ENCODE peak calls at places on chromosomes 13 and 19, in seven cellular contexts. O is SK-N-SH, T is H1, Q is HCT116, M is K562, S is GM12878, Y is HepG2. I is an unnamed sample.

GRCh38 chr19:15115762-15116615 is 8.8 kb downstream of the SYDE1 start:
- DNase-seq in O (peak), T (no peak), Q (no peak), M (no peak), S (no peak), Y (no peak), I (no peak)

GRCh38 chr19:40542197-40542859 is 34.3 kb upstream of the SHKBP1 start:
- DNase-seq in O (peak), T (no peak), Q (no peak), M (no peak), S (no peak), Y (no peak), I (no peak)

GRCh38 chr13:85995788-85996418 is 196.7 kb upstream of the SLITRK6 start:
- DNase-seq in O (no peak), T (no peak), Q (no peak), M (no peak), S (no peak), Y (no peak), I (peak)

GRCh38 chr19:50344661-50345318 is 15.6 kb upstream of the KCNC3 start:
- DNase-seq in O (no peak), T (no peak), Q (no peak), M (no peak), S (peak), Y (no peak), I (no peak)

GRCh38 chr13:44259045-44260042 is 114.3 kb upstream of the SERP2 start:
- DNase-seq in O (peak), T (no peak), Q (no peak), M (peak), S (peak), Y (no peak), I (no peak)

GRCh38 chr19:55647732-55648656 is at the start of gene CCDC106:
- DNase-seq in O (peak), T (peak), Q (no peak), M (peak), S (no peak), Y (peak), I (peak)

GRCh38 chr13:97498419-97498818 is 64.5 kb downstream of the RAP2A start:
- DNase-seq in O (no peak), T (no peak), Q (no peak), M (no peak), S (no peak), Y (no peak), I (no peak)

GRCh38 chr13:103250071-103250470 is 183.9 kb upstream of the SLC10A2 start:
- DNase-seq in O (no peak), T (no peak), Q (no peak), M (no peak), S (no peak), Y (no peak), I (no peak)

GRCh38 chr13:35714096-35714495 is 237.6 kb upstream of the MAB21L1 start:
- DNase-seq in O (peak), T (no peak), Q (no peak), M (no peak), S (no peak), Y (no peak), I (no peak)

GRCh38 chr19:3556978-3557460 is 367 bp downstream of the MFSD12 start:
- DNase-seq in O (peak), T (no peak), Q (no peak), M (peak), S (no peak), Y (no peak), I (peak)

GRCh38 chr19:18204394-18205179 is 745 bp upstream of the RAB3A start:
- DNase-seq in O (peak), T (peak), Q (no peak), M (no peak), S (no peak), Y (no peak), I (no peak)

GRCh38 chr13:80361883-80362327 is 21.0 kb upstream of the SPRY2 start:
- DNase-seq in O (no peak), T (no peak), Q (no peak), M (no peak), S (no peak), Y (peak), I (no peak)

DNA sequence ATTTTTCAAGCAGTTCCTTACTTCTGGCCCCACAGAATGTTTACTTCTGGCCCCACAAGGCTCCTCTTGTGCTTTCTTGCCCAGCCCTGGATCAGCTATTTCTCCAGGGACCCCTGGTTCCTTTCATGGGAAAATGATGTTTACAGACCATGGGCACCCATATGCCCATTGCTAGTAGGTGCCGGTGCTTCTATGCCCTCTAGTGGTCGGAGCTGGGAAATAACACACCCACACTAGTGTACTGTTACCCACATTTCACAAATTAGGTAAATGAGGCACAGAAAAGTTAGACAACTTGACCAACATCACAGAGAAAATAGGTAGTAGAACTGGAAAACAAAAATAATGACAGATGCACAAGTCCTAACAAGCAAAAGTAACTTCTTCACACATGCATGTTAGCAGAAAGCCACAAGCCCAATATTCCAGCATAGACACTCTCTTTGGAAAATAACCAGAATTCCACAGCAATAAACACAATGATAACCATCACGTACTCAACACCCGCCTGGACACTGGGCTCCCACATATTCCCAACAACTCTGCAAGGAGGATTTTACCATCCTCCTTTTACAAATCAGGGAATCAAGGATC is 1.3 kb upstream of the CEACAM6 start:
- DNase-seq in O (peak), T (peak), Q (peak), M (peak), S (no peak), Y (peak), I (no peak)
- TF ChIP-seq JUND in O (no peak), T (no peak), Q (no peak), M (no peak), S (no peak), Y (no peak), I (no peak)

DNA sequence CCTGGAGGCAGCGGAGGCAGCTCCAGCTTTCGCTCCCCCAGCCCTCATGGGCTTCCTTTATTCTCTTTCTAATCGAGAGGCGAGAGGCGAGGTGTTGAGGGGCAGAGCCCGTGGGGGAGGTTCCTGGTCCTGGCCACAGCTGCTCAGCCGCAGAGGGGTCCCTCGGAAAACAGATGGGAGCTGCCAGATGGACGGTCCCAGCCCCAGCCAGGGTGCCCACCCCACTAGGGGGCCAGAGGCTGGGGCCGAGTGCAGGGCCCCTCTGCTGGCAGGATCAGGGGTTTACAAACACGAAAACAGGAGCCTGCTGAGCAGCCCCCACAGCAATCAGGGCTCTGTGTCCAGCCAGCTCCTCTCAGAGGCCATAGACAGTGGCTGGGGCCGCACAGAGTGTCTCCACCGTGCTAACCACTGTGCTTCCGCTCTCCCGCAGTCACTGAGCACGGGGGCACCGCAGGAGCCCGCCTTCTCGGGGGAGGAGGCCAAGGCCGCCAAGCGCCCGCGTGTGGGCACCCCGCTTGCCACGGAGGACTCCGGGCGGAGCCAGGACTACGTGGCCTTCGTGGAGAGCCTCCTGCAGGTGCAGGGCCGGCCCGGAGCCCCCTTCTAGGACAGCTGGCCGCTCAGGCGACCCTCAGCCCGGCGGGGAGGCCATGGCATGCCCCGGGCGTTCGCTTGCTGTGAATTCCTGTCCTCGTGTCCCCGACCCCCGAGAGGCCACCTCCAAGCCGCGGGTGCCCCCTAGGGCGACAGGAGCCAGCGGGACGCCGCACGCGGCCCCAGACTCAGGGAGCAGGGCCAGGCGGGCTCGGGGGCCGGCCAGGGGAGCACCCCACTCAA is 182.2 kb downstream of the KDM4B start:
- DNase-seq in O (peak), T (peak), Q (no peak), M (no peak), S (no peak), Y (no peak), I (no peak)
- TF ChIP-seq JUND in O (no peak), T (no peak), Q (no peak), M (no peak), S (no peak), Y (no peak), I (no peak)

GRCh38 chr13:83352391-83352790 is 529.9 kb downstream of the SLITRK1 start:
- DNase-seq in O (no peak), T (no peak), Q (no peak), M (no peak), S (no peak), Y (no peak), I (no peak)

GRCh38 chr13:83355042-83355441 is 527.2 kb downstream of the SLITRK1 start:
- DNase-seq in O (no peak), T (no peak), Q (no peak), M (no peak), S (no peak), Y (no peak), I (no peak)

GRCh38 chr13:83350569-83350968 is 531.7 kb downstream of the SLITRK1 start:
- DNase-seq in O (no peak), T (no peak), Q (no peak), M (no peak), S (no peak), Y (no peak), I (no peak)
- TF ChIP-seq JUND in O (no peak), T (no peak), Q (no peak), M (no peak), S (no peak), Y (no peak), I (no peak)

GRCh38 chr19:20278342-20278741 is 111.3 kb downstream of the ZNF486 start:
- DNase-seq in O (no peak), T (no peak), Q (no peak), M (no peak), S (no peak), Y (peak), I (no peak)
- TF ChIP-seq JUND in O (no peak), T (no peak), Q (no peak), M (no peak), S (no peak), Y (no peak), I (no peak)

GRCh38 chr19:2273356-2274184 is 8.4 kb downstream of the PEAK3 start:
- DNase-seq in O (peak), T (peak), Q (peak), M (peak), S (peak), Y (peak), I (peak)

GRCh38 chr19:2269244-2270156 is 12.5 kb downstream of the PEAK3 start:
- DNase-seq in O (peak), T (peak), Q (peak), M (peak), S (peak), Y (peak), I (peak)

GRCh38 chr19:2270572-2271515 is 11.1 kb downstream of the PEAK3 start:
- DNase-seq in O (peak), T (no peak), Q (no peak), M (peak), S (no peak), Y (peak), I (peak)

GRCh38 chr19:2270157-2270571 is 11.8 kb downstream of the PEAK3 start:
- DNase-seq in O (no peak), T (no peak), Q (no peak), M (peak), S (no peak), Y (no peak), I (no peak)

GRCh38 chr19:2271516-2272103 is 10.4 kb downstream of the PEAK3 start:
- DNase-seq in O (no peak), T (no peak), Q (no peak), M (no peak), S (no peak), Y (no peak), I (no peak)
- TF ChIP-seq JUND in O (peak), T (no peak), Q (no peak), M (no peak), S (no peak), Y (no peak), I (no peak)

I was measured in T47D.